ENCODE peak calls at places on chromosomes 1 and 21, in six cellular contexts. H is neural progenitor cell, R is HCT116, U is MM.1S, K is SK-N-SH, T is GM23248. L is an unnamed sample.

GRCh38 chr1:37999434-38000232 is 5.7 kb downstream of the FHL3 start:
- DNase-seq in H (peak), R (no peak), U (no peak), K (peak), T (peak), L (peak)

GRCh38 chr1:54995835-54996234 is 2.9 kb upstream of the BSND start:
- DNase-seq in H (no peak), R (no peak), U (no peak), K (no peak), T (no peak), L (no peak)

GRCh38 chr1:101051688-101052638 is 26.4 kb upstream of the DPH5 start:
- DNase-seq in H (no peak), R (no peak), U (no peak), K (no peak), T (no peak), L (no peak)

GRCh38 chr1:152189657-152190442 is 30.8 kb upstream of the RPTN start:
- DNase-seq in H (peak), R (peak), U (peak), K (peak), T (peak), L (peak)

GRCh38 chr1:12049625-12050024 is 13.5 kb upstream of the TNFRSF8 start:
- DNase-seq in H (no peak), R (no peak), U (no peak), K (no peak), T (no peak), L (no peak)

GRCh38 chr21:43893536-43894205 is 28.6 kb downstream of the AGPAT3 start:
- DNase-seq in H (no peak), R (no peak), U (no peak), K (no peak), T (no peak), L (no peak)

GRCh38 chr1:170078610-170079189 is 4.2 kb upstream of the KIFAP3 start:
- DNase-seq in H (no peak), R (no peak), U (no peak), K (no peak), T (no peak), L (no peak)

GRCh38 chr1:19385236-19385635 is 73.1 kb downstream of the SLC66A1 start:
- DNase-seq in H (no peak), R (no peak), U (no peak), K (no peak), T (no peak), L (no peak)

GRCh38 chr1:228029281-228029680 is 22.5 kb downstream of the WNT3A start:
- DNase-seq in H (no peak), R (no peak), U (no peak), K (no peak), T (no peak), L (no peak)

GRCh38 chr1:21874328-21874727 is 62.3 kb downstream of the LDLRAD2 start:
- DNase-seq in H (no peak), R (no peak), U (no peak), K (no peak), T (no peak), L (no peak)

GRCh38 chr1:32014199-32014936 is 700 bp downstream of the KHDRBS1 start:
- DNase-seq in H (peak), R (no peak), U (peak), K (peak), T (peak), L (peak)

GRCh38 chr1:113040041-113040440 is 33.0 kb upstream of the LRIG2 start:
- DNase-seq in H (no peak), R (no peak), U (no peak), K (peak), T (no peak), L (no peak)

GRCh38 chr1:53431725-53432306 is 27.4 kb upstream of the DMRTB1 start:
- DNase-seq in H (no peak), R (no peak), U (no peak), K (no peak), T (no peak), L (no peak)

GRCh38 chr1:162688521-162688920 is 56.3 kb downstream of the DDR2 start:
- DNase-seq in H (no peak), R (no peak), U (no peak), K (no peak), T (no peak), L (no peak)

GRCh38 chr21:39680216-39680615 is 64.8 kb upstream of the IGSF5 start:
- DNase-seq in H (no peak), R (no peak), U (no peak), K (no peak), T (no peak), L (no peak)

GRCh38 chr1:236916131-236916800 is 88.0 kb downstream of the MT1HL1 start:
- DNase-seq in H (no peak), R (no peak), U (no peak), K (no peak), T (no peak), L (no peak)

GRCh38 chr21:40053007-40053406 is 185.8 kb downstream of the PCP4 start:
- DNase-seq in H (no peak), R (no peak), U (no peak), K (peak), T (no peak), L (no peak)

GRCh38 chr1:213327318-213327667 is 276.3 kb downstream of the RPS6KC1 start:
- DNase-seq in H (no peak), R (no peak), U (no peak), K (no peak), T (peak), L (peak)

DNA sequence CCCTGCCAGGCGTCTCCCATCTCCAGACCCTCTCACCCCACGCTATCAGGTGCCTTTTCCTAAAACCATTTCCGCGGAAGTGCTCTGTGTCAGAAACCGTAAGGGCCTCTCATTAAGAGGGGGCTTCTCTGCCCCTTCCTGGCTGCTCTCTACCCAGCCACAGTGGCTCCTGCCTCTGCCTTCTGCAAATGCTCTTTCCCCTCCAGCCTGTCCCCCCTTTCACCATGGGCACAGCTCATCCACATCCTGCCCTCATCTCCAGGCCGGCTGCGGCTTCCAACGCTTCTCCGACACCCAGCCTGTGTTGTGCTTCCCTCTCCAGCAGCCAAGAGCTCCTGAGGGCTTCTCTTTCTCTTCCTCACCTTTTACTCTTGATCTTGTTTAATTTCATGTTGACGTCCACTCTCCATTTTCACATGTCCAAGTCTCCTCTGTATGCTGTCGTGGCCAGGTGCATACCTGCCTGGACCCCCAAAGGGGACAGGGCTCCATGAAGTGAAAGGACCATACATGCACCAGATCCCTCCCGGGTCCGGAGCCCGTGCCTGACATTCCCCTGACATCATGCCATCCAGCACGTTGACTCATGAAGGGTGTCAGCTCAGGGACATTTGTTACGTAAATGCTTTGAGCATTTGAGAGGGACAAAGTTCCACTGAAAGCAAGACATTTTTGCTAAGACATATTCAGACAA is 306.5 kb downstream of the AJAP1 start:
- DNase-seq in H (peak), R (no peak), U (no peak), K (no peak), T (no peak), L (no peak)
- TF ChIP-seq EZH2phosphoT487 in H (no peak), R (no peak), U (no peak), K (no peak), T (no peak), L (no peak)

GRCh38 chr1:186736971-186737685 is 56.9 kb upstream of the PTGS2 start:
- DNase-seq in H (no peak), R (no peak), U (no peak), K (no peak), T (no peak), L (peak)

GRCh38 chr1:186741640-186742039 is 61.4 kb upstream of the PTGS2 start:
- DNase-seq in H (no peak), R (no peak), U (no peak), K (no peak), T (no peak), L (no peak)

GRCh38 chr1:186738896-186739295 is 58.7 kb upstream of the PTGS2 start:
- DNase-seq in H (no peak), R (no peak), U (no peak), K (no peak), T (no peak), L (no peak)

GRCh38 chr1:186740324-186740723 is 60.1 kb upstream of the PTGS2 start:
- DNase-seq in H (no peak), R (no peak), U (no peak), K (no peak), T (no peak), L (no peak)

DNA sequence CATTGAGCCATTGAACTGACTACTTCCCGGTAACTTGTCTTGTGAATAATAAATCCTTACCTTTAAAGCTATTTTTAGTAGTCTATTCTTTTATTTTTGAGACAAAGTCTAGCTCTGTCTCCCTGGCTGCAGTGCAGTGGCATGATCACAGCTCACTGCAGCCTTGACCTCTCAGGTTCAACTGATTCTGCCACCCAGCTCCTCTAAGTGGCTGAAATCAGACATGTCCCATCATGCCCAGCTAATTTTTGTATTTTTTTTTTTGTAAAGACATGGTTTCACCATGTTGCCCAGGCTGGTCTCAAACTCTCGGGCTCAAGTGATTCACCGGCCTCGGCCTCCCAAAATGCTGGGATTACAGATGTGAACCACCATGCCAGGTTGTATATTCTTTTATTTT is 59.3 kb upstream of the PTGS2 start:
- DNase-seq in H (no peak), R (no peak), U (no peak), K (no peak), T (no peak), L (no peak)
- H2AFZ ChIP-seq in H (no peak), R (no peak), U (no peak), K (no peak), T (no peak), L (no peak)

GRCh38 chr1:24751833-24752232 is 6.6 kb downstream of the CLIC4 start:
- DNase-seq in H (no peak), R (no peak), U (no peak), K (no peak), T (peak), L (no peak)

GRCh38 chr1:24749886-24750285 is 4.6 kb downstream of the CLIC4 start:
- DNase-seq in H (no peak), R (no peak), U (no peak), K (no peak), T (no peak), L (no peak)

GRCh38 chr1:24748191-24749121 is 3.2 kb downstream of the CLIC4 start:
- DNase-seq in H (no peak), R (no peak), U (peak), K (no peak), T (peak), L (no peak)

GRCh38 chr1:24752305-24752704 is 7.1 kb downstream of the CLIC4 start:
- DNase-seq in H (no peak), R (no peak), U (no peak), K (no peak), T (no peak), L (no peak)

DNA sequence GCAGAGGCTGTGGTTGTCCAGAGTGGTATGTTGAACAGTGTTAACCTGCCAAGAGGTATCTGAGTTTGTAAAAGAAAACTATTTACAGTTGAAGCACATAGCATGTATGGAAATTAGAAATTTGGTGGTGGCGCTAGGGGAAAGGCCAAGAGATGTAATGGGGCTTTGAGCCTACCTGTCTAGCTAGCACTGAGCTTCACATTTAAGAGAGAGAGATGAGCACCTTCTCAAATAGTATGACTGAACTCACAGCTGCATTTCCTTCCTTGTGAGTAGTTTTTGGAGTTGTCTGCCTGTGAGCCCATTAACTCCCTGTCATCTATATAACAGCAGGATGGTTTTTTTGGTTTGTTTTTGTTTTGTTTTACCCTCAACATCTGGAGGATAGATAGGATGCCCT is 4.0 kb downstream of the CLIC4 start:
- DNase-seq in H (no peak), R (no peak), U (peak), K (no peak), T (no peak), L (no peak)
- H3K9ac ChIP-seq in H (no peak), R (no peak), U (peak), K (no peak), T (peak), L (no peak)

GRCh38 chr1:220958234-220958633 is 79.0 kb downstream of the HLX start:
- DNase-seq in H (no peak), R (no peak), U (no peak), K (no peak), T (no peak), L (no peak)

GRCh38 chr1:220952941-220953340 is 73.7 kb downstream of the HLX start:
- DNase-seq in H (no peak), R (no peak), U (no peak), K (no peak), T (no peak), L (no peak)

GRCh38 chr1:220954321-220954720 is 75.1 kb downstream of the HLX start:
- DNase-seq in H (no peak), R (no peak), U (no peak), K (no peak), T (peak), L (no peak)

GRCh38 chr1:220962031-220962751 is 82.9 kb downstream of the HLX start:
- DNase-seq in H (no peak), R (no peak), U (no peak), K (no peak), T (peak), L (peak)

DNA sequence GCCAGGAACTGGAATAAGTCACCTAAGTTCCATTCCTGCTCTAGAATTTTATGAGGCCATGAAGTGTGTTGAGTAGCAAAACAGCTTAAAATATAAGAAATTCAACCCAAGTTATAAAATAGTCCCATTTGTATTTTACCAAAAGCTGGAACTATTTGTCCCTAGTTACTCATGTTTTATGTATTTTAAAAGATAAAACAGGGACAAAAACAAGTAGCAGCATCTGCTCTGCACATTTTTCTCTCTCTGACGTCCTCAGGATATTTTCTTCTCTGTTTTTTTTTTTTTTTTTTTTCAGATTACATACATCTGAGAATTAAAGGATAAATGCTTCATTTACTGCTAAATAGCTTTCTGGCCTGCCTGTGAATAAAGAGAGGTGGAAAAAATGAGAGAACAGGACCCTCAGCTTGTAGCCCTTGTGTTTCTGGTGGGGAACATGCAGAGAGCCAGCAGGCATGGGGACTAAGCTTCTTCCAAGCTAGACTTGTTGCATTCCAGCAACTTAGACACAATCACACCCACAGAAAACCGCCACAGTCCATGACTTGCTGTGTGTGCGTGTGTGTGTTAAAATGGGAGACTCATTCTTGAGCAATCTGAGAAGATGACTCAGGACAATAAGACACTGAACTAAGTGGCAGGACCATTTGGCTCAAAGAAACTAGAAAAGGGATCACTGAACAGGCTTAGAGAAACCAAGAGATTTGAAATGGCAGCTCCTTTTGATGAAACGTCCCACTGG is 77.8 kb downstream of the HLX start:
- DNase-seq in H (peak), R (no peak), U (no peak), K (no peak), T (peak), L (peak)
- TF ChIP-seq EZH2phosphoT487 in H (no peak), R (no peak), U (no peak), K (no peak), T (no peak), L (no peak)

GRCh38 chr1:108679586-108680213 is 12.4 kb upstream of the PRPF38B start:
- DNase-seq in H (no peak), R (no peak), U (peak), K (no peak), T (no peak), L (no peak)
- H2AFZ ChIP-seq in H (peak), R (peak), U (peak), K (peak), T (peak), L (peak)

GRCh38 chr1:232057217-232057895 is 430.8 kb downstream of the DISC1 start:
- DNase-seq in H (no peak), R (no peak), U (no peak), K (no peak), T (no peak), L (no peak)

GRCh38 chr1:232062967-232063366 is 436.4 kb downstream of the DISC1 start:
- DNase-seq in H (no peak), R (no peak), U (no peak), K (no peak), T (no peak), L (no peak)

GRCh38 chr1:232059726-232060360 is 433.3 kb downstream of the DISC1 start:
- DNase-seq in H (no peak), R (no peak), U (no peak), K (no peak), T (no peak), L (no peak)

DNA sequence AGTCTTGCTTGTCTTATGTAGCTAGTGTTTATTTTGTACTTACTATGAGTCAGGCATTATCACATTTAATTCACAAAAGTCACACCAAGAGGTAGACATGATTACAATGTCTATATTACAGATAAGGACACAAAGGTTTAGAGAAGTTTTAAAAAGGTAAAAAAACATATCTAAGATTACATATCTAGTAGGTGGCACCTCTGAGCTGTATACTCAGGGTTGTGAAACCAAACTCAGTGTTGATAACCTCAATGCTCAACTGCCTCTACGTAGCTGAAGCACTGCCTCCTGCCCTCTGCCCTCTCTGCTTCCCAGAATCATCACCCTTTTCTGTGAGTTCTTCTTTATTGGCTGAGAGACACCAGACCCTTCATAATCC is 431.3 kb downstream of the DISC1 start:
- DNase-seq in H (no peak), R (no peak), U (no peak), K (no peak), T (no peak), L (no peak)
- H3K9ac ChIP-seq in H (no peak), R (no peak), U (no peak), K (no peak), T (no peak), L (no peak)